ENCODE peak calls at places on chromosomes 12 and 14, in five cellular contexts. V is CD8-positive, alpha-beta memory T cell; C is HT1080; R is KBM-7; N is germinal center. D is an unnamed sample.

GRCh38 chr14:23248601-23249000 is 10.9 kb downstream of the RNF212B start:
- DNase-seq in C (no peak), N (no peak), V (no peak), R (no peak), D (no peak)

GRCh38 chr14:103361868-103362267 is 23.3 kb upstream of the MARK3 start:
- DNase-seq in C (peak), V (no peak), N (no peak), R (no peak), D (no peak)

GRCh38 chr14:89587128-89587420 is 170.0 kb upstream of the FOXN3 start:
- DNase-seq in N (no peak), V (no peak), C (no peak), R (no peak), D (no peak)

GRCh38 chr14:63897706-63898105 is 44.9 kb downstream of the SYNE2 start:
- DNase-seq in R (no peak), V (no peak), C (no peak), N (no peak), D (no peak)

GRCh38 chr12:63045020-63045860 is 105.8 kb downstream of the AVPR1A start:
- DNase-seq in C (peak), N (no peak), V (no peak), R (no peak), D (no peak)

GRCh38 chr12:108498136-108498535 is 16.9 kb upstream of the FICD start:
- DNase-seq in V (no peak), C (peak), N (no peak), R (no peak), D (no peak)

GRCh38 chr14:22977684-22978486 is 4.5 kb downstream of the AJUBA start:
- DNase-seq in V (no peak), R (no peak), C (peak), N (no peak), D (no peak)

GRCh38 chr12:61879229-61879628 is 381.0 kb upstream of the USP15 start:
- DNase-seq in N (no peak), C (no peak), V (no peak), R (no peak), D (no peak)

GRCh38 chr14:95664546-95664945 is 21.7 kb upstream of the TCL1B start:
- DNase-seq in R (no peak), C (no peak), V (no peak), N (peak), D (peak)

GRCh38 chr14:60508707-60509437 is at the start of gene SIX6:
- DNase-seq in R (no peak), N (no peak), C (no peak), V (no peak), D (peak)

GRCh38 chr14:90696728-90697127 is 119.5 kb downstream of the TTC7B start:
- DNase-seq in R (no peak), V (no peak), C (no peak), N (no peak), D (no peak)

GRCh38 chr14:67630186-67630585 is 10.5 kb downstream of the ARG2 start:
- DNase-seq in C (no peak), N (no peak), R (no peak), V (no peak), D (no peak)

GRCh38 chr12:83197483-83197914 is 510.8 kb downstream of the TMTC2 start:
- DNase-seq in C (no peak), V (no peak), R (no peak), N (no peak), D (no peak)

D was measured in B cell.